ENCODE peak calls at places on chromosomes 2 and 18, in five cellular contexts. W is Caki2, D is naive B cell, V is left ventricle myocardium inferior, G is A549. E is an unnamed sample.

GRCh38 chr18:231563-231962 is 36.3 kb downstream of the THOC1 start:
- DNase-seq in V (no peak), W (no peak), G (no peak), D (no peak), E (no peak)

GRCh38 chr18:77340815-77341214 is 91.2 kb downstream of the GALR1 start:
- DNase-seq in W (no peak), V (no peak), G (no peak), D (no peak), E (no peak)

GRCh38 chr2:6977095-6977777 is 60.0 kb downstream of the RNF144A start:
- DNase-seq in V (peak), W (no peak), G (no peak), D (no peak), E (no peak)

GRCh38 chr18:36662000-36662399 is 166.8 kb downstream of the TPGS2 start:
- DNase-seq in G (no peak), D (no peak), V (no peak), W (peak), E (no peak)

GRCh38 chr18:9101730-9102390 is 639 bp upstream of the NDUFV2 start:
- DNase-seq in D (peak), W (peak), V (no peak), G (peak), E (peak)

GRCh38 chr2:168350380-168350779 is 103.0 kb upstream of the STK39 start:
- DNase-seq in W (no peak), G (no peak), D (no peak), V (no peak), E (no peak)

GRCh38 chr2:45494275-45494977 is 116.6 kb downstream of the SRBD1 start:
- DNase-seq in W (peak), G (peak), D (peak), V (no peak), E (peak)

GRCh38 chr2:113084249-113085000 is 16.7 kb downstream of the IL1F10 start:
- DNase-seq in W (no peak), V (no peak), D (no peak), G (no peak), E (no peak)

GRCh38 chr18:44682871-44683221 is 2.2 kb downstream of the SETBP1 start:
- DNase-seq in V (no peak), D (no peak), G (no peak), W (no peak), E (peak)

GRCh38 chr18:22639026-22639463 is 221.3 kb upstream of the CTAGE1 start:
- DNase-seq in W (peak), G (peak), V (no peak), D (no peak), E (no peak)

GRCh38 chr2:39468574-39469331 is 31.7 kb upstream of the MAP4K3 start:
- DNase-seq in G (no peak), W (no peak), V (no peak), D (no peak), E (no peak)

GRCh38 chr2:72949642-72950041 is 32.3 kb downstream of the EMX1 start:
- DNase-seq in W (no peak), G (no peak), V (no peak), D (no peak), E (no peak)

GRCh38 chr2:46364797-46365457 is 67.7 kb downstream of the EPAS1 start:
- DNase-seq in D (peak), V (no peak), G (peak), W (peak), E (no peak)

E was measured in SJSA1.